ENCODE peak calls at places on chromosomes 7 and 10, in eight cellular contexts. H, E, V, X, T, M, G and J are unnamed samples.
A peak's percentile ranks its signal among the peaks of the same experiment; 100 is the strongest.

GRCh38 chr10:95906675-95907453 is 911 bp upstream of the CC2D2B start:
- DNase-seq in G (no peak), H (peak; percentile 73), E (peak; percentile 65), V (peak; percentile 11), M (peak; percentile 52), T (peak; percentile 51), X (no peak), J (peak; percentile 24)

GRCh38 chr10:114499630-114500190 is 95.4 kb upstream of the AFAP1L2 start:
- DNase-seq in E (no peak), G (no peak), T (no peak), X (no peak), M (peak; percentile 87), V (no peak), H (peak; percentile 81), J (no peak)

GRCh38 chr7:73851410-73852338 is 9.3 kb upstream of the TMEM270 start:
- DNase-seq in G (no peak), M (no peak), X (no peak), H (no peak), E (peak; percentile 98), T (no peak), V (no peak), J (peak; percentile 96)

GRCh38 chr7:108063520-108063933 is 60.6 kb upstream of the LAMB1 start:
- DNase-seq in H (no peak), E (no peak), T (no peak), X (no peak), G (no peak), M (no peak), V (no peak), J (no peak)

GRCh38 chr7:70870349-70870748 is 261.6 kb upstream of the GALNT17 start:
- DNase-seq in X (no peak), T (no peak), H (no peak), G (no peak), M (no peak), E (no peak), V (no peak), J (no peak)

GRCh38 chr7:77877800-77878199 is 79.2 kb downstream of the PHTF2 start:
- DNase-seq in G (no peak), V (no peak), E (peak; percentile 83), X (no peak), H (no peak), T (no peak), M (no peak), J (no peak)

GRCh38 chr10:53754851-53755250 is 982.3 kb upstream of the MBL2 start:
- DNase-seq in V (no peak), G (no peak), X (no peak), H (no peak), T (no peak), M (no peak), E (no peak), J (no peak)

GRCh38 chr7:18815261-18815840 is 302.1 kb downstream of the TWIST1 start:
- DNase-seq in G (no peak), V (no peak), H (no peak), T (no peak), X (no peak), E (no peak), M (no peak), J (no peak)

GRCh38 chr7:29281782-29282541 is 87.4 kb downstream of the CHN2 start:
- DNase-seq in E (peak; percentile 15), M (no peak), X (peak; percentile 18), V (no peak), H (no peak), G (no peak), T (peak; percentile 72), J (no peak)

GRCh38 chr7:18541189-18541870 is 45.8 kb downstream of the HDAC9 start:
- DNase-seq in H (no peak), X (no peak), E (peak; percentile 63), M (no peak), G (no peak), V (no peak), T (no peak), J (peak; percentile 90)

GRCh38 chr7:141073173-141073640 is 657 bp upstream of the TMEM178B start:
- DNase-seq in X (no peak), T (peak; percentile 20), H (no peak), M (peak; percentile 9), E (peak; percentile 63), G (peak; percentile 64), V (no peak), J (peak; percentile 8)

GRCh38 chr10:86439544-86439943 is 72.9 kb upstream of the GRID1 start:
- DNase-seq in G (peak; percentile 73), M (peak; percentile 58), E (peak; percentile 93), T (peak; percentile 32), X (no peak), H (no peak), V (no peak), J (peak; percentile 91)

GRCh38 chr10:35244549-35244948 is 91.8 kb upstream of the CCNY start:
- DNase-seq in H (no peak), G (no peak), X (no peak), V (no peak), T (no peak), M (no peak), E (no peak), J (no peak)

GRCh38 chr7:157775560-157776332 is 438.9 kb downstream of the DNAJB6 start:
- DNase-seq in V (no peak), H (no peak), T (no peak), E (no peak), G (no peak), X (no peak), M (no peak), J (no peak)

GRCh38 chr7:22610871-22611757 is 111.1 kb upstream of the STEAP1B start:
- DNase-seq in G (no peak), X (no peak), H (no peak), E (peak; percentile 65), V (no peak), T (no peak), M (no peak), J (no peak)

GRCh38 chr10:17872191-17873091 is 63.3 kb downstream of the MRC1 start:
- DNase-seq in G (no peak), M (peak; percentile 16), E (peak; percentile 10), X (no peak), H (no peak), T (peak; percentile 18), V (no peak), J (no peak)